ENCODE peak calls at places on chromosome 18, in six cellular contexts. D is NCI-H2029 treated with DMSO at 0.1 percent for 48 hours, U is neural crest cell, N is tibial artery, O is mucosa of descending colon, B is endothelial cell. L is an unnamed sample.

GRCh38 chr18:74228312-74228711 is 63.5 kb downstream of the CYB5A start:
- DNase-seq in D (no peak), U (no peak), N (no peak), O (no peak), B (no peak), L (no peak)

GRCh38 chr18:8615397-8616025 is 6.3 kb downstream of the RAB12 start:
- DNase-seq in D (peak), U (no peak), N (no peak), O (no peak), B (no peak), L (peak)

GRCh38 chr18:35189510-35189909 is 51.3 kb upstream of the ZNF397 start:
- DNase-seq in D (no peak), U (no peak), N (no peak), O (no peak), B (no peak), L (no peak)

GRCh38 chr18:48785091-48785614 is 165.6 kb downstream of the SMAD7 start:
- DNase-seq in D (no peak), U (no peak), N (peak), O (no peak), B (no peak), L (no peak)

GRCh38 chr18:32167980-32168379 is 21.9 kb upstream of the MEP1B start:
- DNase-seq in D (no peak), U (no peak), N (no peak), O (no peak), B (no peak), L (peak)

GRCh38 chr18:36135264-36135663 is 5.6 kb downstream of the ELP2 start:
- DNase-seq in D (no peak), U (no peak), N (no peak), O (no peak), B (no peak), L (no peak)

GRCh38 chr18:58128286-58129018 is 84.4 kb downstream of the NEDD4L start:
- DNase-seq in D (no peak), U (no peak), N (no peak), O (no peak), B (no peak), L (no peak)

GRCh38 chr18:2188258-2188657 is 383.0 kb downstream of the METTL4 start:
- DNase-seq in D (no peak), U (no peak), N (no peak), O (no peak), B (no peak), L (no peak)

GRCh38 chr18:73136134-73136533 is 268.3 kb upstream of the NETO1 start:
- DNase-seq in D (no peak), U (no peak), N (no peak), O (no peak), B (no peak), L (peak)

GRCh38 chr18:32911660-32912284 is 138.9 kb upstream of the KLHL14 start:
- DNase-seq in D (no peak), U (no peak), N (no peak), O (no peak), B (no peak), L (no peak)

GRCh38 chr18:67590571-67591141 is 74.1 kb upstream of the DSEL start:
- DNase-seq in D (no peak), U (no peak), N (no peak), O (no peak), B (no peak), L (no peak)

GRCh38 chr18:28095041-28095440 is 81.9 kb downstream of the CDH2 start:
- DNase-seq in D (no peak), U (no peak), N (no peak), O (no peak), B (no peak), L (no peak)

GRCh38 chr18:62537946-62538345 is 15.1 kb downstream of the ZCCHC2 start:
- DNase-seq in D (no peak), U (no peak), N (no peak), O (no peak), B (no peak), L (no peak)

GRCh38 chr18:49011291-49011746 is 60.6 kb upstream of the SMAD7 start:
- DNase-seq in D (no peak), U (no peak), N (peak), O (no peak), B (no peak), L (no peak)

GRCh38 chr18:12722731-12723130 is 19.9 kb downstream of the PSMG2 start:
- DNase-seq in D (no peak), U (no peak), N (no peak), O (no peak), B (no peak), L (no peak)

GRCh38 chr18:77063256-77063655 is 69.3 kb downstream of the MBP start:
- DNase-seq in D (no peak), U (no peak), N (no peak), O (peak), B (no peak), L (no peak)

GRCh38 chr18:48565105-48565504 is 26.3 kb downstream of the CTIF start:
- DNase-seq in D (no peak), U (no peak), N (no peak), O (no peak), B (no peak), L (no peak)

L was measured in LNCaP clone FGC.